ENCODE peak calls at places on chromosomes 5 and 9, in four cellular contexts. Q, I, J and U are unnamed samples.

GRCh38 chr5:74266836-74267235 is 373.7 kb downstream of the ENC1 start:
- DNase-seq in Q (no peak), I (no peak), J (no peak), U (no peak)

GRCh38 chr5:149439899-149440655 is 61.0 kb upstream of the IL17B start:
- DNase-seq in Q (no peak), I (peak; percentile 76), J (no peak), U (no peak)

GRCh38 chr5:135565691-135566421 is 12.9 kb downstream of the CXCL14 start:
- DNase-seq in Q (peak; percentile 86), I (peak; percentile 74), J (peak; percentile 74), U (peak; percentile 86)

GRCh38 chr5:124908603-124909451 is 162.4 kb upstream of the ZNF608 start:
- DNase-seq in Q (no peak), I (no peak), J (no peak), U (no peak)

GRCh38 chr9:89841456-89841855 is 236.6 kb downstream of the GADD45G start:
- DNase-seq in Q (no peak), I (no peak), J (no peak), U (no peak)

GRCh38 chr5:173920866-173921265 is 32.7 kb downstream of the CPEB4 start:
- DNase-seq in Q (no peak), I (no peak), J (no peak), U (no peak)

GRCh38 chr5:151082274-151082902 is 1.6 kb upstream of the TNIP1 start:
- DNase-seq in Q (peak; percentile 66), I (no peak), J (no peak), U (no peak)

GRCh38 chr9:11931109-11931508 is 762.1 kb upstream of the TYRP1 start:
- DNase-seq in Q (no peak), I (no peak), J (no peak), U (no peak)

GRCh38 chr5:60259730-60260129 is 366.2 kb upstream of the PDE4D start:
- DNase-seq in Q (no peak), I (no peak), J (no peak), U (no peak)

GRCh38 chr5:145483211-145483610 is 351.9 kb downstream of the PRELID2 start:
- DNase-seq in Q (no peak), I (no peak), J (no peak), U (no peak)

GRCh38 chr5:120108586-120109254 is 355.4 kb upstream of the PRR16 start:
- DNase-seq in Q (no peak), I (no peak), J (no peak), U (no peak)

GRCh38 chr9:19782005-19782404 is 6.8 kb downstream of the SLC24A2 start:
- DNase-seq in Q (peak; percentile 48), I (no peak), J (no peak), U (no peak)

GRCh38 chr9:4517274-4517673 is 27.0 kb downstream of the SLC1A1 start:
- DNase-seq in Q (no peak), I (no peak), J (no peak), U (no peak)

GRCh38 chr5:175701797-175702196 is 43.9 kb downstream of the HRH2 start:
- DNase-seq in Q (no peak), I (no peak), J (peak; percentile 27), U (no peak)
- H3K4me3 ChIP-seq in Q (no peak overlapping the region), I (no peak overlapping the region), J (no peak overlapping the region), U (no peak overlapping the region)

DNA sequence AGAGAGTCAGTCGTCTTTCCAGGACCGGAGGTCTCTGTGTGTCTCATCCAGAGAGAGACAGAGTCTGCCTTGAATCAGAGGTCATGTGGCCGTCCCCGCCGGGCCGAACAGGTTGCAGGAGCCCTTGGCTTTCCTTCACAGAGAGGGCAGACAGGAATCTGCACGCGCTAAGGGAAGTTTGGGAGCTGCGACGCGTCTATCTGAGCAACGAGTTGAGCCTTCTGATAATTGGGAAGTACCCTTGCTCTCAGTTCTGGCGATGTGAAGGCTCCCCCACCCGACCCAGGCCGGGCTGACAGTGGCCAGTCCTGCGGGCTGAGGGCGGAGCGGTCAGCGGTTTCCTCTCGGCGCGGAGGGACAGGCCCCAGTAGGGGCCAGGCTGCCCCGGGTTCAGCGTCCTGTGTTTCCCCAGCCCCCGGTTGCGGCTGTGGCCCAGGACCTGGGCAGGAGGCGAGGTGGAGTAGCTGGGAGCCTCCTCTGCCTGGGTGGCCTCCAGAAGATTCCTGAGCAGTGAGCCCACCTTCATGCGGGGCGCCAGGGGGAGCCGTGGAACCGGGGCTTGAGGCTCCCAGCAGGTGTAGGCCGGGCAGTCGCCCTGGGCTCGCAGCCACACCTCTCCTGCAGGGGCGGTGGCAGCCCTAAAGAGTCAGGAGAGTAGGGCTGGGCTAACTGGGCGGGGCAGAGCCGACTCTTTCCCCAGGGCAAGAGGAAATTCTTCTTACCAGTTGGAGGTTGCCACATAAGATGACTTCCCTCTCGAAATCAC is 13.8 kb downstream of the NR2F1 start:
- DNase-seq in Q (peak; percentile 48), I (peak; percentile 80), J (no peak), U (no peak)
- H3K27me3 ChIP-seq in Q (no peaks in the 10 kb centered on the region), I (peaks cover 61% of the 10 kb centered on the region), J (peaks cover 80% of the 10 kb centered on the region), U (no peaks in the 10 kb centered on the region)

GRCh38 chr5:107672212-107673105 is 1.7 kb upstream of the EFNA5 start:
- DNase-seq in Q (peak; percentile 48), I (peak; percentile 86), J (peak; percentile 93), U (peak; percentile 80)

GRCh38 chr5:107674655-107675054 is 3.9 kb upstream of the EFNA5 start:
- DNase-seq in Q (no peak), I (no peak), J (no peak), U (no peak)

GRCh38 chr5:107673106-107673367 is 2.3 kb upstream of the EFNA5 start:
- DNase-seq in Q (no peak), I (no peak), J (no peak), U (no peak)

GRCh38 chr5:107675201-107675600 is 4.5 kb upstream of the EFNA5 start:
- DNase-seq in Q (no peak), I (no peak), J (no peak), U (no peak)

GRCh38 chr5:107673368-107674136 is 2.8 kb upstream of the EFNA5 start:
- DNase-seq in Q (peak; percentile 91), I (peak; percentile 87), J (peak; percentile 92), U (peak; percentile 91)
- H3K4me3 ChIP-seq in Q (no peak overlapping the region), I (peak overlapping the region; percentile 67), J (peak overlapping the region; percentile 68), U (peak overlapping the region; percentile 62)

GRCh38 chr5:142322747-142323479 is 1.9 kb downstream of the SPRY4 start:
- DNase-seq in Q (no peak), I (no peak), J (peak; percentile 76), U (no peak)
- H3K27me3 ChIP-seq in Q (no peaks in the 10 kb centered on the region), I (no peaks in the 10 kb centered on the region), J (peaks cover 27% of the 10 kb centered on the region), U (no peaks in the 10 kb centered on the region)

DNA sequence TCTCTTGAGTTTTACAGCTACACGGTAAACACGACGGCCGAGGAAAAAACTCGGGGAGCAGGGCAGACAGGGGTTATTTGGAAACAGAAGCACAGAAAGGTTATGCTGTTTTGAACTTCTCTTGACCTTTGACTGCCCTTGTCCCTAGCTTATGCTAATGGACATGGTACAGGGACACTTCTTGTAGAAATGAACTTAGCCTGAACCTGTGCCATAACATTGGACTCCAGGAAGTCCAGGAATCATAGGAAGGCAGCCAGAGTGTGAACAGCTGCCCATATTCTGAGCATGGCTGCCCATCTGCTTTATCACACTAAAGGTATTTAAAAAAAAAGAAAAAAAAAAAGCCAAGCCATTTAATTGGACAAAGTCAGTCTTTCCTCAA is 46.1 kb downstream of the NR6A1 start:
- DNase-seq in Q (no peak), I (no peak), J (no peak), U (no peak)
- H3K4me3 ChIP-seq in Q (no peak overlapping the region), I (no peak overlapping the region), J (no peak overlapping the region), U (no peak overlapping the region)

GRCh38 chr5:129245489-129245888 is 150.9 kb downstream of the ISOC1 start:
- DNase-seq in Q (no peak), I (no peak), J (no peak), U (no peak)

GRCh38 chr5:129243058-129243457 is 148.5 kb downstream of the ISOC1 start:
- DNase-seq in Q (no peak), I (no peak), J (no peak), U (no peak)

GRCh38 chr5:129241755-129242154 is 147.2 kb downstream of the ISOC1 start:
- DNase-seq in Q (no peak), I (no peak), J (no peak), U (no peak)

GRCh38 chr5:129246088-129246487 is 151.5 kb downstream of the ISOC1 start:
- DNase-seq in Q (no peak), I (no peak), J (no peak), U (no peak)

GRCh38 chr5:129244478-129244877 is 149.9 kb downstream of the ISOC1 start:
- DNase-seq in Q (no peak), I (no peak), J (no peak), U (no peak)
- H3K27me3 ChIP-seq in Q (no peaks in the 10 kb centered on the region), I (no peaks in the 10 kb centered on the region), J (no peaks in the 10 kb centered on the region), U (no peaks in the 10 kb centered on the region)

DNA sequence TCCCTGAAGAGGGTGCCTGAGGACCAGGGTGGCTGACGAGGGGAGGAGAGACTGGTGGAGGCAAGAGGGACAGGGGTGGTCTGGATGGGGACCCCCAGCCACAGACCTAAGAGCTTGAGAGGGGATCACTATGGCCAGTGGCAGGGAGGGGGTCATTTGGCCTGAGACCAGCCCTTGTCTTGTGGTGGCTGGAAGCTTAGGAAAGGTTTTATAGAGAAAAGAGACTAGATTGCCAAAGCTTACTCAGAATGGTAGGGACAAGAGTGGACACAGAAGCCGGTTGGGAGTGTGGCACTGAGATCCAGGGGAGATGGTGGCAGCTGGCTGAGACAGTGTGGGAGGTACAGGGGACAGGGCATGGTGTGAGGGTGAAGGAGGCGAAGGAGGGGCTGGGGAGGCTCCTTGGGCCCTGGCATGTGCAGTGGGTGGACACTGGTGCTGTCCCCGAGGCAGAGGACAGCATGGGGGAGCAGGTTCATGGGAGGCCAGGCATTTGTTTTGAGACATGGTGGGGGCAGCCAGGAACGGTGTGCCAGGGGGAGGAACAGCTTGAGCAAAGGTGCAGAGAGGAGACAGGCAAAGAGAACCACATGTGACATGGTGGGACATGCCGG is 123.0 kb downstream of the C9orf50 start:
- DNase-seq in Q (no peak), I (no peak), J (peak; percentile 74), U (peak; percentile 50)
- H3K4me3 ChIP-seq in Q (no peak overlapping the region), I (peak overlapping the region; percentile 76), J (peak overlapping the region; percentile 71), U (no peak overlapping the region)